ENCODE peak calls at places on chromosome 5, in five cellular contexts. V is stimulated activated CD8-positive, alpha-beta memory T cell treated with anti-CD3 and anti-CD28 coated beads, Interleukin-4, amount 100 ng/mL, for 48 hours; N is midbrain; F is NB4; A is mesendoderm. W is an unnamed sample.

GRCh38 chr5:132622608-132623007 is 35.4 kb upstream of the IL13 start:
- DNase-seq in V (no peak), N (no peak), F (no peak), A (no peak), W (no peak)

GRCh38 chr5:555058-555623 is 30.9 kb upstream of the SLC9A3 start:
- DNase-seq in V (no peak), N (no peak), F (no peak), A (no peak), W (no peak)

GRCh38 chr5:134435525-134435924 is 23.8 kb upstream of the CDKN2AIPNL start:
- DNase-seq in V (peak), N (no peak), F (no peak), A (peak), W (no peak)

GRCh38 chr5:41527201-41527779 is 16.9 kb upstream of the PLCXD3 start:
- DNase-seq in V (no peak), N (no peak), F (no peak), A (peak), W (no peak)

GRCh38 chr5:43432486-43433365 is 20.5 kb upstream of the CCL28 start:
- DNase-seq in V (no peak), N (peak), F (peak), A (peak), W (no peak)

GRCh38 chr5:58775699-58776098 is 192.8 kb downstream of the RAB3C start:
- DNase-seq in V (no peak), N (no peak), F (no peak), A (peak), W (no peak)

GRCh38 chr5:9601055-9601739 is 29.0 kb downstream of the TAS2R1 start:
- DNase-seq in V (no peak), N (no peak), F (no peak), A (peak), W (no peak)

GRCh38 chr5:91486638-91487037 is 103.5 kb upstream of the ARRDC3 start:
- DNase-seq in V (no peak), N (no peak), F (no peak), A (no peak), W (no peak)

GRCh38 chr5:76684756-76685594 is 31.0 kb upstream of the F2R start:
- DNase-seq in V (no peak), N (no peak), F (no peak), A (no peak), W (no peak)

W was measured in activated B cell treated with CpG ODN at 0.5 μM for 24 hours.